ENCODE peak calls at places on chromosomes 1 and 21, in nine cellular contexts. One of them, this sample, is unnamed.

GRCh38 chr1:114274621-114275317 is 121.1 kb upstream of the SYT6 start:
- DNase-seq in Calu3: no peak
- DNase-seq in cardiac fibroblast: no peak
- DNase-seq in Caco-2: no peak
- DNase-seq in mesenchymal stem cell: no peak
- DNase-seq in NCI-H510A: no peak
- DNase-seq in HCEC 1CT: no peak
- DNase-seq in RPMI7951: no peak
- DNase-seq in fibroblast of the conjunctiva: no peak
- DNase-seq in this sample: no peak

GRCh38 chr21:30256100-30256499 is 26.6 kb downstream of the KRTAP24-1 start:
- DNase-seq in HCEC 1CT: no peak
- DNase-seq in RPMI7951: no peak
- DNase-seq in NCI-H510A: no peak
- DNase-seq in fibroblast of the conjunctiva: no peak
- DNase-seq in Calu3: no peak
- DNase-seq in mesenchymal stem cell: no peak
- DNase-seq in cardiac fibroblast: no peak
- DNase-seq in Caco-2: no peak
- DNase-seq in this sample: no peak

GRCh38 chr1:23816932-23817331 is 8.3 kb downstream of the HMGCL start:
- DNase-seq in Caco-2: no peak
- DNase-seq in mesenchymal stem cell: no peak
- DNase-seq in cardiac fibroblast: no peak
- DNase-seq in NCI-H510A: no peak
- DNase-seq in Calu3: no peak
- DNase-seq in HCEC 1CT: no peak
- DNase-seq in fibroblast of the conjunctiva: no peak
- DNase-seq in RPMI7951: no peak
- DNase-seq in this sample: no peak

GRCh38 chr1:223622132-223622842 is 43.2 kb downstream of the CAPN8 start:
- DNase-seq in RPMI7951: no peak
- DNase-seq in NCI-H510A: no peak
- DNase-seq in cardiac fibroblast: no peak
- DNase-seq in fibroblast of the conjunctiva: no peak
- DNase-seq in HCEC 1CT: no peak
- DNase-seq in Caco-2: peak
- DNase-seq in Calu3: no peak
- DNase-seq in mesenchymal stem cell: no peak
- DNase-seq in this sample: no peak

GRCh38 chr1:6785721-6786505 is 659 bp downstream of the CAMTA1 start:
- DNase-seq in Caco-2: peak
- DNase-seq in fibroblast of the conjunctiva: no peak
- DNase-seq in RPMI7951: peak
- DNase-seq in NCI-H510A: peak
- DNase-seq in mesenchymal stem cell: peak
- DNase-seq in Calu3: peak
- DNase-seq in cardiac fibroblast: peak
- DNase-seq in HCEC 1CT: peak
- DNase-seq in this sample: peak

GRCh38 chr1:156551866-156552265 is 20.5 kb downstream of the IQGAP3 start:
- DNase-seq in fibroblast of the conjunctiva: no peak
- DNase-seq in Calu3: peak
- DNase-seq in mesenchymal stem cell: peak
- DNase-seq in RPMI7951: peak
- DNase-seq in NCI-H510A: no peak
- DNase-seq in cardiac fibroblast: no peak
- DNase-seq in Caco-2: no peak
- DNase-seq in HCEC 1CT: peak
- DNase-seq in this sample: no peak

GRCh38 chr1:35557118-35557610 is at the start of gene KIAA0319L:
- DNase-seq in mesenchymal stem cell: no peak
- DNase-seq in cardiac fibroblast: no peak
- DNase-seq in RPMI7951: peak
- DNase-seq in Calu3: peak
- DNase-seq in Caco-2: peak
- DNase-seq in NCI-H510A: peak
- DNase-seq in HCEC 1CT: peak
- DNase-seq in fibroblast of the conjunctiva: no peak
- DNase-seq in this sample: peak

GRCh38 chr21:14382486-14382834 is 486 bp downstream of the HSPA13 start:
- DNase-seq in Calu3: peak
- DNase-seq in RPMI7951: no peak
- DNase-seq in NCI-H510A: no peak
- DNase-seq in Caco-2: peak
- DNase-seq in HCEC 1CT: no peak
- DNase-seq in mesenchymal stem cell: no peak
- DNase-seq in fibroblast of the conjunctiva: peak
- DNase-seq in cardiac fibroblast: peak
- DNase-seq in this sample: peak

GRCh38 chr1:17355898-17356297 is 16.1 kb upstream of the PADI6 start:
- DNase-seq in cardiac fibroblast: no peak
- DNase-seq in fibroblast of the conjunctiva: no peak
- DNase-seq in mesenchymal stem cell: no peak
- DNase-seq in NCI-H510A: no peak
- DNase-seq in RPMI7951: no peak
- DNase-seq in Caco-2: no peak
- DNase-seq in HCEC 1CT: no peak
- DNase-seq in Calu3: no peak
- DNase-seq in this sample: no peak

GRCh38 chr1:19029191-19030085 is 73.0 kb upstream of the IFFO2 start:
- DNase-seq in HCEC 1CT: peak
- DNase-seq in cardiac fibroblast: no peak
- DNase-seq in mesenchymal stem cell: peak
- DNase-seq in fibroblast of the conjunctiva: no peak
- DNase-seq in NCI-H510A: peak
- DNase-seq in RPMI7951: no peak
- DNase-seq in Calu3: peak
- DNase-seq in Caco-2: peak
- DNase-seq in this sample: peak

GRCh38 chr1:41023279-41023990 is 1.9 kb upstream of the SLFNL1 start:
- DNase-seq in Calu3: peak
- DNase-seq in RPMI7951: peak
- DNase-seq in HCEC 1CT: peak
- DNase-seq in Caco-2: no peak
- DNase-seq in cardiac fibroblast: peak
- DNase-seq in mesenchymal stem cell: peak
- DNase-seq in fibroblast of the conjunctiva: no peak
- DNase-seq in NCI-H510A: no peak
- DNase-seq in this sample: no peak

GRCh38 chr1:8137406-8138244 is 111.5 kb upstream of the ERRFI1 start:
- DNase-seq in HCEC 1CT: peak
- DNase-seq in cardiac fibroblast: peak
- DNase-seq in Caco-2: no peak
- DNase-seq in fibroblast of the conjunctiva: peak
- DNase-seq in RPMI7951: peak
- DNase-seq in mesenchymal stem cell: peak
- DNase-seq in NCI-H510A: no peak
- DNase-seq in Calu3: peak
- DNase-seq in this sample: peak

GRCh38 chr1:119738100-119738720 is 26.5 kb downstream of the PHGDH start:
- DNase-seq in cardiac fibroblast: no peak
- DNase-seq in fibroblast of the conjunctiva: no peak
- DNase-seq in RPMI7951: no peak
- DNase-seq in mesenchymal stem cell: no peak
- DNase-seq in Calu3: no peak
- DNase-seq in Caco-2: no peak
- DNase-seq in NCI-H510A: no peak
- DNase-seq in HCEC 1CT: no peak
- DNase-seq in this sample: no peak

GRCh38 chr1:221634606-221635005 is 107.3 kb downstream of the DUSP10 start:
- DNase-seq in cardiac fibroblast: no peak
- DNase-seq in fibroblast of the conjunctiva: no peak
- DNase-seq in Caco-2: no peak
- DNase-seq in HCEC 1CT: no peak
- DNase-seq in NCI-H510A: no peak
- DNase-seq in RPMI7951: no peak
- DNase-seq in Calu3: no peak
- DNase-seq in mesenchymal stem cell: peak
- DNase-seq in this sample: peak

GRCh38 chr1:7783178-7783711 is 846 bp upstream of the PER3 start:
- DNase-seq in cardiac fibroblast: peak
- DNase-seq in mesenchymal stem cell: peak
- DNase-seq in RPMI7951: peak
- DNase-seq in Calu3: peak
- DNase-seq in Caco-2: peak
- DNase-seq in fibroblast of the conjunctiva: no peak
- DNase-seq in HCEC 1CT: peak
- DNase-seq in NCI-H510A: peak
- DNase-seq in this sample: peak

GRCh38 chr1:230495021-230495550 is 69.0 kb upstream of the PGBD5 start:
- DNase-seq in HCEC 1CT: no peak
- DNase-seq in RPMI7951: no peak
- DNase-seq in mesenchymal stem cell: no peak
- DNase-seq in Caco-2: no peak
- DNase-seq in fibroblast of the conjunctiva: no peak
- DNase-seq in Calu3: no peak
- DNase-seq in NCI-H510A: no peak
- DNase-seq in cardiac fibroblast: no peak
- DNase-seq in this sample: no peak

GRCh38 chr1:54229281-54229891 is 29.4 kb downstream of the MRPL37 start:
- DNase-seq in HCEC 1CT: peak
- DNase-seq in cardiac fibroblast: peak
- DNase-seq in NCI-H510A: no peak
- DNase-seq in Calu3: peak
- DNase-seq in mesenchymal stem cell: peak
- DNase-seq in RPMI7951: peak
- DNase-seq in fibroblast of the conjunctiva: no peak
- DNase-seq in Caco-2: peak
- DNase-seq in this sample: peak

GRCh38 chr1:57553666-57554065 is 129.8 kb upstream of the DAB1 start:
- DNase-seq in Calu3: no peak
- DNase-seq in mesenchymal stem cell: no peak
- DNase-seq in cardiac fibroblast: no peak
- DNase-seq in HCEC 1CT: no peak
- DNase-seq in RPMI7951: no peak
- DNase-seq in Caco-2: no peak
- DNase-seq in fibroblast of the conjunctiva: no peak
- DNase-seq in NCI-H510A: no peak
- DNase-seq in this sample: no peak

GRCh38 chr21:23478381-23478780 is 2128.9 kb downstream of the MRPL39 start:
- DNase-seq in cardiac fibroblast: no peak
- DNase-seq in fibroblast of the conjunctiva: no peak
- DNase-seq in HCEC 1CT: no peak
- DNase-seq in Calu3: no peak
- DNase-seq in RPMI7951: no peak
- DNase-seq in mesenchymal stem cell: no peak
- DNase-seq in Caco-2: no peak
- DNase-seq in NCI-H510A: no peak
- DNase-seq in this sample: no peak

GRCh38 chr1:171427852-171428471 is 57.4 kb upstream of the PRRC2C start:
- DNase-seq in RPMI7951: no peak
- DNase-seq in Calu3: no peak
- DNase-seq in Caco-2: no peak
- DNase-seq in NCI-H510A: no peak
- DNase-seq in mesenchymal stem cell: no peak
- DNase-seq in HCEC 1CT: no peak
- DNase-seq in fibroblast of the conjunctiva: no peak
- DNase-seq in cardiac fibroblast: no peak
- DNase-seq in this sample: no peak

GRCh38 chr1:189606795-189607476 is 870.7 kb downstream of the BRINP3 start:
- DNase-seq in RPMI7951: no peak
- DNase-seq in HCEC 1CT: peak
- DNase-seq in Calu3: no peak
- DNase-seq in Caco-2: no peak
- DNase-seq in NCI-H510A: no peak
- DNase-seq in cardiac fibroblast: peak
- DNase-seq in fibroblast of the conjunctiva: peak
- DNase-seq in mesenchymal stem cell: peak
- DNase-seq in this sample: no peak

GRCh38 chr1:200894712-200895447 is at the start of gene INAVA:
- DNase-seq in HCEC 1CT: no peak
- DNase-seq in RPMI7951: no peak
- DNase-seq in cardiac fibroblast: no peak
- DNase-seq in fibroblast of the conjunctiva: no peak
- DNase-seq in NCI-H510A: no peak
- DNase-seq in Calu3: peak
- DNase-seq in mesenchymal stem cell: no peak
- DNase-seq in Caco-2: peak
- DNase-seq in this sample: no peak

GRCh38 chr1:116424438-116424837 is 51.4 kb downstream of the ATP1A1 start:
- DNase-seq in RPMI7951: no peak
- DNase-seq in mesenchymal stem cell: no peak
- DNase-seq in Caco-2: no peak
- DNase-seq in HCEC 1CT: no peak
- DNase-seq in fibroblast of the conjunctiva: no peak
- DNase-seq in cardiac fibroblast: no peak
- DNase-seq in NCI-H510A: no peak
- DNase-seq in Calu3: no peak
- DNase-seq in this sample: no peak

GRCh38 chr1:169745015-169745861 is 11.4 kb upstream of the SELE start:
- DNase-seq in mesenchymal stem cell: no peak
- DNase-seq in cardiac fibroblast: peak
- DNase-seq in Caco-2: no peak
- DNase-seq in Calu3: no peak
- DNase-seq in NCI-H510A: no peak
- DNase-seq in RPMI7951: peak
- DNase-seq in fibroblast of the conjunctiva: peak
- DNase-seq in HCEC 1CT: no peak
- DNase-seq in this sample: no peak

GRCh38 chr1:117210831-117211261 is at the start of gene VTCN1:
- DNase-seq in NCI-H510A: no peak
- DNase-seq in HCEC 1CT: no peak
- DNase-seq in fibroblast of the conjunctiva: no peak
- DNase-seq in mesenchymal stem cell: no peak
- DNase-seq in Calu3: peak
- DNase-seq in cardiac fibroblast: no peak
- DNase-seq in Caco-2: peak
- DNase-seq in RPMI7951: no peak
- DNase-seq in this sample: no peak

GRCh38 chr21:32574946-32575925 is 10.1 kb downstream of the TCP10L start:
- DNase-seq in cardiac fibroblast: no peak
- DNase-seq in Calu3: no peak
- DNase-seq in HCEC 1CT: no peak
- DNase-seq in Caco-2: no peak
- DNase-seq in NCI-H510A: no peak
- DNase-seq in fibroblast of the conjunctiva: no peak
- DNase-seq in RPMI7951: no peak
- DNase-seq in mesenchymal stem cell: no peak
- DNase-seq in this sample: no peak

GRCh38 chr1:46804926-46805325 is 6.1 kb downstream of the CYP4B1 start:
- DNase-seq in mesenchymal stem cell: no peak
- DNase-seq in NCI-H510A: no peak
- DNase-seq in Caco-2: no peak
- DNase-seq in cardiac fibroblast: no peak
- DNase-seq in HCEC 1CT: no peak
- DNase-seq in RPMI7951: no peak
- DNase-seq in Calu3: no peak
- DNase-seq in fibroblast of the conjunctiva: no peak
- DNase-seq in this sample: no peak

GRCh38 chr1:218664385-218665170 is 319.4 kb downstream of the TGFB2 start:
- DNase-seq in cardiac fibroblast: no peak
- DNase-seq in mesenchymal stem cell: peak
- DNase-seq in RPMI7951: peak
- DNase-seq in Calu3: no peak
- DNase-seq in Caco-2: no peak
- DNase-seq in fibroblast of the conjunctiva: peak
- DNase-seq in HCEC 1CT: peak
- DNase-seq in NCI-H510A: no peak
- DNase-seq in this sample: peak

GRCh38 chr1:181119076-181119989 is 30.8 kb downstream of the IER5 start:
- DNase-seq in cardiac fibroblast: no peak
- DNase-seq in Caco-2: peak
- DNase-seq in mesenchymal stem cell: no peak
- DNase-seq in NCI-H510A: no peak
- DNase-seq in fibroblast of the conjunctiva: no peak
- DNase-seq in Calu3: peak
- DNase-seq in HCEC 1CT: no peak
- DNase-seq in RPMI7951: no peak
- DNase-seq in this sample: peak

GRCh38 chr1:231338270-231339128 is at the start of gene SPRTN:
- DNase-seq in mesenchymal stem cell: peak
- DNase-seq in Caco-2: no peak
- DNase-seq in cardiac fibroblast: no peak
- DNase-seq in HCEC 1CT: no peak
- DNase-seq in RPMI7951: no peak
- DNase-seq in fibroblast of the conjunctiva: no peak
- DNase-seq in Calu3: no peak
- DNase-seq in NCI-H510A: no peak
- DNase-seq in this sample: no peak

GRCh38 chr1:234675006-234675405 is 65.0 kb upstream of the IRF2BP2 start:
- DNase-seq in HCEC 1CT: no peak
- DNase-seq in Caco-2: no peak
- DNase-seq in mesenchymal stem cell: no peak
- DNase-seq in RPMI7951: no peak
- DNase-seq in fibroblast of the conjunctiva: no peak
- DNase-seq in Calu3: no peak
- DNase-seq in cardiac fibroblast: no peak
- DNase-seq in NCI-H510A: no peak
- DNase-seq in this sample: no peak